ENCODE peak calls at places on chromosomes 6 and 20, in seven cellular contexts. One of them, this sample, is unnamed.

GRCh38 chr6:44446626-44447297 is 59.3 kb downstream of the CDC5L start:
- DNase-seq in breast epithelium: no peak
- DNase-seq in tibial artery: no peak
- DNase-seq in HFF-Myc: no peak
- DNase-seq in cardiac fibroblast: peak; percentile 87
- DNase-seq in cerebellar cortex: no peak
- DNase-seq in midbrain: no peak
- DNase-seq in this sample: no peak

GRCh38 chr6:148509152-148509571 is 166.5 kb downstream of the SASH1 start:
- DNase-seq in breast epithelium: no peak
- DNase-seq in tibial artery: no peak
- DNase-seq in HFF-Myc: no peak
- DNase-seq in cardiac fibroblast: peak; percentile 77
- DNase-seq in cerebellar cortex: no peak
- DNase-seq in midbrain: no peak
- DNase-seq in this sample: no peak

GRCh38 chr20:49037962-49038387 is 8.1 kb upstream of the CSE1L start:
- DNase-seq in breast epithelium: no peak
- DNase-seq in tibial artery: no peak
- DNase-seq in HFF-Myc: no peak
- DNase-seq in cardiac fibroblast: peak; percentile 6
- DNase-seq in cerebellar cortex: no peak
- DNase-seq in midbrain: no peak
- DNase-seq in this sample: no peak

GRCh38 chr6:136822051-136822378 is 377 bp upstream of the PEX7 start:
- DNase-seq in breast epithelium: no peak
- DNase-seq in tibial artery: no peak
- DNase-seq in HFF-Myc: no peak
- DNase-seq in cardiac fibroblast: no peak
- DNase-seq in cerebellar cortex: no peak
- DNase-seq in midbrain: no peak
- DNase-seq in this sample: no peak

GRCh38 chr6:90095145-90095544 is 200.9 kb downstream of the GJA10 start:
- DNase-seq in breast epithelium: no peak
- DNase-seq in tibial artery: no peak
- DNase-seq in HFF-Myc: no peak
- DNase-seq in cardiac fibroblast: no peak
- DNase-seq in cerebellar cortex: no peak
- DNase-seq in midbrain: no peak
- DNase-seq in this sample: no peak

GRCh38 chr6:106799008-106799952 is 169.9 kb downstream of the QRSL1 start:
- DNase-seq in breast epithelium: peak; percentile 54
- DNase-seq in tibial artery: no peak
- DNase-seq in HFF-Myc: no peak
- DNase-seq in cardiac fibroblast: peak; percentile 45
- DNase-seq in cerebellar cortex: no peak
- DNase-seq in midbrain: no peak
- DNase-seq in this sample: no peak

GRCh38 chr6:53294095-53294494 is 54.7 kb downstream of the ELOVL5 start:
- DNase-seq in breast epithelium: no peak
- DNase-seq in tibial artery: no peak
- DNase-seq in HFF-Myc: no peak
- DNase-seq in cardiac fibroblast: peak; percentile 25
- DNase-seq in cerebellar cortex: no peak
- DNase-seq in midbrain: no peak
- DNase-seq in this sample: no peak

GRCh38 chr20:50320910-50321796 is 130.5 kb downstream of the CEBPB start:
- DNase-seq in breast epithelium: peak; percentile 91
- DNase-seq in tibial artery: peak; percentile 98
- DNase-seq in HFF-Myc: no peak
- DNase-seq in cardiac fibroblast: peak; percentile 94
- DNase-seq in cerebellar cortex: no peak
- DNase-seq in midbrain: no peak
- DNase-seq in this sample: peak; percentile 30

GRCh38 chr6:15363523-15364400 is 117.9 kb downstream of the JARID2 start:
- DNase-seq in breast epithelium: no peak
- DNase-seq in tibial artery: no peak
- DNase-seq in HFF-Myc: no peak
- DNase-seq in cardiac fibroblast: no peak
- DNase-seq in cerebellar cortex: peak; percentile 60
- DNase-seq in midbrain: no peak
- DNase-seq in this sample: no peak

GRCh38 chr6:88588938-88589337 is 374.5 kb downstream of the RNGTT start:
- DNase-seq in breast epithelium: no peak
- DNase-seq in tibial artery: no peak
- DNase-seq in HFF-Myc: no peak
- DNase-seq in cardiac fibroblast: no peak
- DNase-seq in cerebellar cortex: no peak
- DNase-seq in midbrain: no peak
- DNase-seq in this sample: no peak

GRCh38 chr20:31760457-31761240 is 21.6 kb downstream of the TPX2 start:
- DNase-seq in breast epithelium: no peak
- DNase-seq in tibial artery: no peak
- DNase-seq in HFF-Myc: no peak
- DNase-seq in cardiac fibroblast: peak; percentile 77
- DNase-seq in cerebellar cortex: no peak
- DNase-seq in midbrain: no peak
- DNase-seq in this sample: no peak

GRCh38 chr6:32226434-32226833 is 2.6 kb upstream of the NOTCH4 start:
- DNase-seq in breast epithelium: no peak
- DNase-seq in tibial artery: no peak
- DNase-seq in HFF-Myc: no peak
- DNase-seq in cardiac fibroblast: no peak
- DNase-seq in cerebellar cortex: no peak
- DNase-seq in midbrain: no peak
- DNase-seq in this sample: no peak

GRCh38 chr6:79526897-79527296 is 10.3 kb downstream of the LCA5 start:
- DNase-seq in breast epithelium: no peak
- DNase-seq in tibial artery: no peak
- DNase-seq in HFF-Myc: no peak
- DNase-seq in cardiac fibroblast: no peak
- DNase-seq in cerebellar cortex: peak; percentile 82
- DNase-seq in midbrain: no peak
- DNase-seq in this sample: no peak

GRCh38 chr6:34300332-34300751 is 51.5 kb upstream of the SMIM29 start:
- DNase-seq in breast epithelium: no peak
- DNase-seq in tibial artery: no peak
- DNase-seq in HFF-Myc: no peak
- DNase-seq in cardiac fibroblast: no peak
- DNase-seq in cerebellar cortex: no peak
- DNase-seq in midbrain: peak; percentile 24
- DNase-seq in this sample: no peak

GRCh38 chr20:1533059-1533458 is 24.4 kb downstream of the SIRPD start:
- DNase-seq in breast epithelium: no peak
- DNase-seq in tibial artery: no peak
- DNase-seq in HFF-Myc: no peak
- DNase-seq in cardiac fibroblast: no peak
- DNase-seq in cerebellar cortex: no peak
- DNase-seq in midbrain: peak; percentile 3
- DNase-seq in this sample: no peak

GRCh38 chr20:12925214-12925755 is 83.5 kb upstream of the SPTLC3 start:
- DNase-seq in breast epithelium: no peak
- DNase-seq in tibial artery: no peak
- DNase-seq in HFF-Myc: peak; percentile 57
- DNase-seq in cardiac fibroblast: peak; percentile 88
- DNase-seq in cerebellar cortex: peak; percentile 84
- DNase-seq in midbrain: peak; percentile 86
- DNase-seq in this sample: no peak

GRCh38 chr6:149208071-149208670 is 109.3 kb upstream of the TAB2 start:
- DNase-seq in breast epithelium: no peak
- DNase-seq in tibial artery: no peak
- DNase-seq in HFF-Myc: no peak
- DNase-seq in cardiac fibroblast: no peak
- DNase-seq in cerebellar cortex: peak; percentile 8
- DNase-seq in midbrain: peak; percentile 40
- DNase-seq in this sample: no peak

GRCh38 chr20:15930324-15931305 is 642.6 kb downstream of the KIF16B start:
- DNase-seq in breast epithelium: peak; percentile 48
- DNase-seq in tibial artery: no peak
- DNase-seq in HFF-Myc: no peak
- DNase-seq in cardiac fibroblast: peak; percentile 31
- DNase-seq in cerebellar cortex: peak; percentile 79
- DNase-seq in midbrain: peak; percentile 52
- DNase-seq in this sample: no peak

GRCh38 chr20:17505664-17506517 is 25.3 kb downstream of the BFSP1 start:
- DNase-seq in breast epithelium: no peak
- DNase-seq in tibial artery: no peak
- DNase-seq in HFF-Myc: no peak
- DNase-seq in cardiac fibroblast: peak; percentile 62
- DNase-seq in cerebellar cortex: no peak
- DNase-seq in midbrain: peak; percentile 1
- DNase-seq in this sample: no peak

GRCh38 chr6:121645100-121645745 is 209.8 kb downstream of the GJA1 start:
- DNase-seq in breast epithelium: no peak
- DNase-seq in tibial artery: no peak
- DNase-seq in HFF-Myc: no peak
- DNase-seq in cardiac fibroblast: peak; percentile 44
- DNase-seq in cerebellar cortex: no peak
- DNase-seq in midbrain: no peak
- DNase-seq in this sample: no peak

GRCh38 chr6:135962731-135963130 is 111.2 kb downstream of the PDE7B start:
- DNase-seq in breast epithelium: peak; percentile 24
- DNase-seq in tibial artery: no peak
- DNase-seq in HFF-Myc: no peak
- DNase-seq in cardiac fibroblast: peak; percentile 82
- DNase-seq in cerebellar cortex: no peak
- DNase-seq in midbrain: no peak
- DNase-seq in this sample: no peak

This sample was measured in esophagus squamous epithelium.